ENCODE peak calls at places on chromosomes 16 and 17, in five cellular contexts. One of them, this sample, is unnamed.

GRCh38 chr17:78343433-78344201 is 16.3 kb downstream of the SOCS3 start:
- DNase-seq in A549: no peak
- DNase-seq in K562: no peak
- DNase-seq in HepG2: no peak
- DNase-seq in GM12878: no peak
- DNase-seq in this sample: no peak

GRCh38 chr17:15659236-15659635 is 24.9 kb downstream of the TRIM16 start:
- DNase-seq in A549: no peak
- DNase-seq in K562: no peak
- DNase-seq in HepG2: no peak
- DNase-seq in GM12878: no peak
- DNase-seq in this sample: no peak

GRCh38 chr17:78124081-78124835 is 4.3 kb downstream of the TMC6 start:
- DNase-seq in A549: no peak
- DNase-seq in GM12878: no peak
- DNase-seq in K562: no peak
- DNase-seq in HepG2: no peak
- DNase-seq in this sample: no peak

GRCh38 chr17:39903158-39903884 is 15.1 kb downstream of the GSDMB start:
- DNase-seq in K562: peak
- DNase-seq in HepG2: no peak
- DNase-seq in GM12878: no peak
- DNase-seq in A549: no peak
- DNase-seq in this sample: no peak

GRCh38 chr16:11152677-11153321 is 103.2 kb downstream of the SOCS1 start:
- DNase-seq in K562: no peak
- DNase-seq in A549: no peak
- DNase-seq in HepG2: peak
- DNase-seq in GM12878: no peak
- DNase-seq in this sample: no peak

GRCh38 chr16:66426112-66427035 is 721 bp upstream of the BEAN1 start:
- DNase-seq in K562: no peak
- DNase-seq in HepG2: no peak
- DNase-seq in GM12878: no peak
- DNase-seq in A549: no peak
- DNase-seq in this sample: no peak

GRCh38 chr16:82042841-82043240 is 7.8 kb downstream of the HSD17B2 start:
- DNase-seq in K562: no peak
- DNase-seq in GM12878: no peak
- DNase-seq in A549: no peak
- DNase-seq in HepG2: no peak
- DNase-seq in this sample: no peak

GRCh38 chr17:60154616-60155426 is 5.0 kb downstream of the CA4 start:
- DNase-seq in A549: no peak
- DNase-seq in HepG2: no peak
- DNase-seq in GM12878: no peak
- DNase-seq in K562: no peak
- DNase-seq in this sample: peak

GRCh38 chr17:81513669-81514484 is 1.3 kb upstream of the ACTG1 start:
- DNase-seq in GM12878: no peak
- DNase-seq in HepG2: peak
- DNase-seq in A549: peak
- DNase-seq in K562: no peak
- DNase-seq in this sample: peak

GRCh38 chr16:70454221-70455034 is at the start of gene FCSK:
- DNase-seq in GM12878: no peak
- DNase-seq in K562: peak
- DNase-seq in HepG2: peak
- DNase-seq in A549: peak
- DNase-seq in this sample: peak

GRCh38 chr16:26447570-26447969 is 619.2 kb upstream of the C16orf82 start:
- DNase-seq in A549: no peak
- DNase-seq in K562: no peak
- DNase-seq in HepG2: no peak
- DNase-seq in GM12878: no peak
- DNase-seq in this sample: no peak

GRCh38 chr16:22347100-22347820 is 27.2 kb downstream of the CDR2 start:
- DNase-seq in GM12878: no peak
- DNase-seq in HepG2: no peak
- DNase-seq in K562: no peak
- DNase-seq in A549: no peak
- DNase-seq in this sample: no peak

GRCh38 chr17:7204828-7205461 is 14.7 kb downstream of the DLG4 start:
- DNase-seq in HepG2: no peak
- DNase-seq in K562: peak
- DNase-seq in A549: peak
- DNase-seq in GM12878: peak
- DNase-seq in this sample: peak

GRCh38 chr16:55062446-55062845 is 131.8 kb downstream of the IRX5 start:
- DNase-seq in HepG2: no peak
- DNase-seq in K562: no peak
- DNase-seq in A549: no peak
- DNase-seq in GM12878: no peak
- DNase-seq in this sample: peak

GRCh38 chr17:80937501-80938356 is 53.9 kb upstream of the CHMP6 start:
- DNase-seq in A549: no peak
- DNase-seq in GM12878: no peak
- DNase-seq in HepG2: no peak
- DNase-seq in K562: no peak
- DNase-seq in this sample: no peak

GRCh38 chr16:85068746-85069145 is 41.2 kb downstream of the KIAA0513 start:
- DNase-seq in GM12878: no peak
- DNase-seq in K562: no peak
- DNase-seq in A549: no peak
- DNase-seq in HepG2: no peak
- DNase-seq in this sample: peak

GRCh38 chr17:2395258-2396170 is 5.3 kb downstream of the MNT start:
- DNase-seq in GM12878: no peak
- DNase-seq in A549: peak
- DNase-seq in K562: no peak
- DNase-seq in HepG2: peak
- DNase-seq in this sample: peak

GRCh38 chr16:25988089-25988488 is 296.3 kb downstream of the HS3ST4 start:
- DNase-seq in HepG2: no peak
- DNase-seq in GM12878: no peak
- DNase-seq in A549: no peak
- DNase-seq in K562: no peak
- DNase-seq in this sample: no peak

GRCh38 chr16:29806641-29807425 is 504 bp downstream of the MAZ start:
- DNase-seq in HepG2: peak
- DNase-seq in K562: peak
- DNase-seq in GM12878: no peak
- DNase-seq in A549: no peak
- DNase-seq in this sample: no peak

GRCh38 chr17:65121916-65122821 is 15.0 kb upstream of the RGS9 start:
- DNase-seq in GM12878: peak
- DNase-seq in K562: no peak
- DNase-seq in A549: no peak
- DNase-seq in HepG2: no peak
- DNase-seq in this sample: no peak

GRCh38 chr17:58121925-58122324 is 26.3 kb upstream of the OR4D1 start:
- DNase-seq in HepG2: peak
- DNase-seq in A549: peak
- DNase-seq in GM12878: no peak
- DNase-seq in K562: peak
- DNase-seq in this sample: peak

GRCh38 chr16:30570621-30571443 is 682 bp downstream of the ZNF688 start:
- DNase-seq in GM12878: no peak
- DNase-seq in K562: peak
- DNase-seq in HepG2: no peak
- DNase-seq in A549: no peak
- DNase-seq in this sample: peak

GRCh38 chr16:86092586-86093480 is 193.9 kb downstream of the IRF8 start:
- DNase-seq in HepG2: no peak
- DNase-seq in GM12878: no peak
- DNase-seq in A549: no peak
- DNase-seq in K562: no peak
- DNase-seq in this sample: no peak

GRCh38 chr17:19991252-19991885 is 13.7 kb upstream of the AKAP10 start:
- DNase-seq in HepG2: no peak
- DNase-seq in GM12878: no peak
- DNase-seq in A549: no peak
- DNase-seq in K562: no peak
- DNase-seq in this sample: no peak

GRCh38 chr16:57446530-57447141 is 549 bp downstream of the CIAPIN1 start:
- DNase-seq in K562: peak
- DNase-seq in A549: peak
- DNase-seq in GM12878: no peak
- DNase-seq in HepG2: no peak
- DNase-seq in this sample: peak

GRCh38 chr16:1707193-1707790 is 1.3 kb downstream of the MAPK8IP3 start:
- DNase-seq in A549: no peak
- DNase-seq in HepG2: peak
- DNase-seq in GM12878: no peak
- DNase-seq in K562: peak
- DNase-seq in this sample: peak
- TF ChIP-seq RFX5 in A549: no peak
- TF ChIP-seq RFX5 in HepG2: no peak
- TF ChIP-seq RFX5 in GM12878: no peak
- TF ChIP-seq RFX5 in K562: no peak
- TF ChIP-seq RFX5 in this sample: no peak

DNA sequence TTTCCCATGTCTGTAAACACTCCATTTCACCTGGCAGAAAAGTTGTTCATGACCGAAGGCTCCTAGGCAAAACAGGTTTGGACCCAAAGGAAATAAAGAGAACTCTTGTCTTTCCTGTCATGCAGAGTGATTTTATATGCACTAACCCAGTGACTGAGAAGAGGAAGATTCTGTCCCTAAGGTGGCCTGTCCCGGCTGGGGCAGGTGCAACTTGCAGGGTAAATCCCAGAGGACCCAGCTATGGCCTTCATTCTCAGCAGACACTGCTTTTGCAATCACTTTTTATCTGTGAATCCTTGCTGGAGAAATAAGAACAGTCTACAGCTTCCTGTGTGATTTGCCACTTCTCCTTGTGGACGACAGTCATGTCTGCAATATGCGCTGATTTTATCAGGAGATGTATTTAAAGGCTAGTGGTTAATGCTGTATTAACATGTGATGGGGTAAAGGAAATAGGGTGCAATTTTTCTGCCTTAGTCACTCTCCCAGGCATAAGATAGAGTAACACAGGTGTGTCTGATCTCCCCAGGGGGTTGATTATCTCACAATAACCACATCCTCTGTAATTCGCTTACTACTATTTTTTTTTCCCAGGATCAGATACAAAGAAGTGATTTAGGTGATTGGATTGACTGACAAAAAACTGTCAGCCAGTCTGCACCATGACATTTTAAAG is 696.8 kb upstream of the SOX9 start:
- DNase-seq in A549: no peak
- DNase-seq in GM12878: no peak
- DNase-seq in HepG2: no peak
- DNase-seq in K562: no peak
- DNase-seq in this sample: peak
- TF ChIP-seq RFX5 in A549: no peak
- TF ChIP-seq RFX5 in GM12878: no peak
- TF ChIP-seq RFX5 in HepG2: no peak
- TF ChIP-seq RFX5 in K562: no peak
- TF ChIP-seq RFX5 in this sample: no peak

GRCh38 chr17:37131064-37131463 is 182.3 kb downstream of the AATF start:
- DNase-seq in GM12878: no peak
- DNase-seq in A549: no peak
- DNase-seq in HepG2: no peak
- DNase-seq in K562: no peak
- DNase-seq in this sample: peak

GRCh38 chr17:37135581-37135980 is 186.8 kb downstream of the AATF start:
- DNase-seq in GM12878: no peak
- DNase-seq in A549: no peak
- DNase-seq in K562: no peak
- DNase-seq in HepG2: no peak
- DNase-seq in this sample: no peak

GRCh38 chr17:37134050-37134449 is 185.3 kb downstream of the AATF start:
- DNase-seq in K562: no peak
- DNase-seq in GM12878: no peak
- DNase-seq in A549: no peak
- DNase-seq in HepG2: no peak
- DNase-seq in this sample: peak

GRCh38 chr17:37133131-37133530 is 184.4 kb downstream of the AATF start:
- DNase-seq in GM12878: no peak
- DNase-seq in A549: no peak
- DNase-seq in K562: no peak
- DNase-seq in HepG2: no peak
- DNase-seq in this sample: no peak

DNA sequence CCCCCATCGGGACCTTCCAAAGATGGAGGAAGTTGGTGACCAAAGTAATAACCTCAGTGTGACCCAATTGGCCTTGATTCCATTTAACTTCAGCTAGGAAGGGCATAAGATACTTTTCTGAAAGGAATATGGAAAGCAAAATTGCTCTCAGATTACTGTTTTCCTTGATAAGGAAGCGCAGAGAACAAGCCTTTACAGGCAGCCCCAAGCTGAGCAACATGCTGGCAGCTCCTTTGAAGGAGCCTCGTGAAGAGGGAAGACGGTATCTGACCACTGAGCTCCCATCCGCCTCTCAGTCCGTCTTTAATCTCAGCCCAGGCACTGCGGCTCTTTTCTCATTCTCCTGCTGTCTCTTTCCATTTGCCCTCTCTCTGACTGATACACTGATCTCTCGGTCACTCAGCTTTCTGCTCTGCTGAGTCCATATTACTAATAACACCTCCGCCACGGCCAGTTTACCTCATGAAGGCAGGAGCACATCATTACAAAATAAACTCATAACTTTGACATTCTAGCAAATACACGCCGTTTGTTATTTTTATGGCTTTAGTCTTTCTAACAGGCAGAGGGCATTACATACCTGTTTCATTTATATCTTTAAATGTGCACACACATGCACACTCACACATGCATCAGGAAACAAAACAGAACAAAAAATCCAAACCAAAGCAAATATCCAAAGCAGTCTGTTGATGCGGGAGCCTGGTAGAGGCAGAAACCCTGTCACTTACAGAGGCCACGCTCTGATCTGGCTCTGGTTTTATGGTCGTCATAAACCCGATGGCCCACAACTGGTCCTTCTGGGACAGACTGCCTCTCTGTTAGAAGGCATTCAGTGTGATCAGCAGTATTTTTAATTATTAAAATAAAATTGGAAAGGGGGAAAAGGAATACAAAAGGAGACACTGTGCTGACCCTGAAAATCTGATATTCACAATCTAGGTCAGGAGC is 183.2 kb downstream of the AATF start:
- DNase-seq in K562: no peak
- DNase-seq in HepG2: no peak
- DNase-seq in GM12878: no peak
- DNase-seq in A549: no peak
- DNase-seq in this sample: no peak
- TF ChIP-seq RFX5 in K562: no peak
- TF ChIP-seq RFX5 in HepG2: no peak
- TF ChIP-seq RFX5 in GM12878: no peak
- TF ChIP-seq RFX5 in A549: no peak
- TF ChIP-seq RFX5 in this sample: no peak

DNA sequence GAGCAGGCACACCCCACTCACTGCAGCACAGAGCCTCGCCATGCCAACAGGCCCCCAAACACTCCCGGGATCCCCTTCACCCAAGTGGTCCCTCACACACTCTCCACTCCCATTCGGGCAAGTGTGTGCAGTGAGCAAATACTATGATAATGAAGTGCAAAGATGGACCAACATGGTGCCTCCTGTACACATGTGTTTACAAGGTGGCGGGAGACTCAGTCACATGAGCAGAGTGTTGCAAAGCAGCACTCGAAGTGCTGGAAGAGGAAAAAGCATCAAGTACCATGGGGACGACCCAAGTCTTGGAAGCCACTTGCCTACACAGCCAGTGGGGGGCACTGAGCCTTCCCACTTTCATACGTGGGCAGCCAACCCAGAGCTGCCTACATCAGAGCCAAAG is 17.2 kb upstream of the SP6 start:
- DNase-seq in GM12878: no peak
- DNase-seq in A549: no peak
- DNase-seq in HepG2: no peak
- DNase-seq in K562: no peak
- DNase-seq in this sample: no peak
- TF ChIP-seq RFX5 in GM12878: no peak
- TF ChIP-seq RFX5 in A549: no peak
- TF ChIP-seq RFX5 in HepG2: no peak
- TF ChIP-seq RFX5 in K562: no peak
- TF ChIP-seq RFX5 in this sample: no peak